ENCODE peak calls at places on chromosomes 13 and 19, in seven cellular contexts. W is GM10248, Q is ovary, E is H1, X is IMR-90, U is A673, Z is fibroblast of mammary gland. C is an unnamed sample.

GRCh38 chr13:66612983-66613382 is 617.2 kb downstream of the PCDH9 start:
- DNase-seq in W (no peak), Q (no peak), E (no peak), X (no peak), U (no peak), Z (no peak), C (no peak)

GRCh38 chr13:39273953-39274352 is 235.7 kb downstream of the NHLRC3 start:
- DNase-seq in W (no peak), Q (peak), E (no peak), X (no peak), U (no peak), Z (no peak), C (no peak)

GRCh38 chr19:55210120-55210493 is 806 bp upstream of the PTPRH start:
- DNase-seq in W (no peak), Q (no peak), E (no peak), X (peak), U (peak), Z (peak), C (no peak)

GRCh38 chr13:48739346-48740037 is 85.8 kb downstream of the CYSLTR2 start:
- DNase-seq in W (no peak), Q (peak), E (no peak), X (peak), U (no peak), Z (peak), C (no peak)

GRCh38 chr19:57675881-57676280 is 5.9 kb upstream of the ZNF551 start:
- DNase-seq in W (no peak), Q (no peak), E (no peak), X (no peak), U (no peak), Z (peak), C (no peak)

GRCh38 chr13:33076451-33076992 is 60.3 kb downstream of the KL start:
- DNase-seq in W (no peak), Q (no peak), E (no peak), X (no peak), U (no peak), Z (no peak), C (no peak)

GRCh38 chr13:113927661-113928581 is 46.0 kb downstream of the C13orf46 start:
- DNase-seq in W (no peak), Q (no peak), E (no peak), X (peak), U (no peak), Z (peak), C (no peak)

GRCh38 chr19:36182612-36183454 is 30.6 kb upstream of the COX7A1 start:
- DNase-seq in W (no peak), Q (no peak), E (no peak), X (peak), U (no peak), Z (peak), C (no peak)

GRCh38 chr19:10670187-10670586 is 16.0 kb downstream of the ILF3 start:
- DNase-seq in W (no peak), Q (no peak), E (no peak), X (no peak), U (peak), Z (peak), C (no peak)

GRCh38 chr13:111899714-111900389 is 167.1 kb upstream of the SOX1 start:
- DNase-seq in W (no peak), Q (no peak), E (peak), X (no peak), U (no peak), Z (no peak), C (no peak)

GRCh38 chr13:67156718-67157049 is 73.5 kb downstream of the PCDH9 start:
- DNase-seq in W (no peak), Q (no peak), E (peak), X (no peak), U (no peak), Z (no peak), C (no peak)

GRCh38 chr19:906480-906879 is 6.5 kb downstream of the R3HDM4 start:
- DNase-seq in W (no peak), Q (no peak), E (no peak), X (no peak), U (no peak), Z (no peak), C (no peak)

GRCh38 chr13:28089065-28089464 is 11.3 kb downstream of the FLT3 start:
- DNase-seq in W (no peak), Q (no peak), E (no peak), X (no peak), U (no peak), Z (no peak), C (no peak)

GRCh38 chr13:21949818-21950429 is 279.1 kb downstream of the FGF9 start:
- DNase-seq in W (no peak), Q (no peak), E (no peak), X (peak), U (no peak), Z (no peak), C (peak)

GRCh38 chr19:46372901-46373572 is 26.1 kb downstream of the PPP5C start:
- DNase-seq in W (no peak), Q (no peak), E (peak), X (no peak), U (peak), Z (peak), C (no peak)
- TF ChIP-seq CTCF in W (no peak), Q (no peak), E (peak), X (peak), U (peak), Z (peak), C (peak)

DNA sequence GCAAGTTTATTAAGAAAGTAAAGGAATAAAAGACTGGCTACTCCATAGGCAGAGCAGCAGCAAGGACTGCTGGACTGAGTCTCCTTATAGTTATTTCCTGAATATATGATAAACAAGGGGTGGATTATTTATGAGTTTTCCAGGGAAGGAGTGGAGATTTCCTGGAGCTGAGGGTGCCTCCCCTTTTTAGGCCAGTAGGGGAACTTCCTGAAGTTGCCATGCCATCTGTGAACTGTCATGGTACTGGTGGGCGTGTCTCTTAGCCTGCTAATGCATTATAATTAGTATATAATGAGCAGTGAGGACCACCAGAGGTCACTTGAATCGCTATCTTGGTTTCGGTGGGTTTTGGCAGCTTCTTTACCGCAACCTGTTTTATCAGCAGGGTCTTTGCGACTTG is 13.5 kb downstream of the ZSCAN5A start:
- DNase-seq in W (no peak), Q (no peak), E (no peak), X (no peak), U (peak), Z (no peak), C (no peak)
- TF ChIP-seq CTCF in W (no peak), Q (no peak), E (peak), X (no peak), U (peak), Z (peak), C (peak)

GRCh38 chr19:17073869-17074627 is 1.2 kb downstream of the HAUS8 start:
- DNase-seq in W (peak), Q (no peak), E (no peak), X (peak), U (no peak), Z (no peak), C (no peak)

GRCh38 chr19:17070421-17070820 is 4.8 kb downstream of the HAUS8 start:
- DNase-seq in W (no peak), Q (no peak), E (no peak), X (no peak), U (no peak), Z (no peak), C (no peak)

GRCh38 chr19:17070912-17071311 is 4.3 kb downstream of the HAUS8 start:
- DNase-seq in W (no peak), Q (no peak), E (no peak), X (no peak), U (no peak), Z (no peak), C (no peak)

GRCh38 chr19:17074628-17075034 is 621 bp downstream of the HAUS8 start:
- DNase-seq in W (no peak), Q (no peak), E (no peak), X (no peak), U (no peak), Z (no peak), C (no peak)

GRCh38 chr19:17069249-17069648 is 6.0 kb downstream of the HAUS8 start:
- DNase-seq in W (no peak), Q (no peak), E (no peak), X (no peak), U (no peak), Z (no peak), C (peak)
- TF ChIP-seq CTCF in W (no peak), Q (no peak), E (peak), X (no peak), U (no peak), Z (no peak), C (no peak)

GRCh38 chr19:37361994-37362393 is 8.9 kb upstream of the ZNF527 start:
- DNase-seq in W (no peak), Q (no peak), E (no peak), X (peak), U (no peak), Z (peak), C (no peak)

GRCh38 chr19:37362733-37363132 is 8.2 kb upstream of the ZNF527 start:
- DNase-seq in W (no peak), Q (no peak), E (peak), X (no peak), U (peak), Z (peak), C (no peak)
- TF ChIP-seq CTCF in W (no peak), Q (no peak), E (peak), X (no peak), U (peak), Z (peak), C (no peak)

GRCh38 chr19:35093430-35093829 is 22.2 kb upstream of the FXYD3 start:
- DNase-seq in W (no peak), Q (no peak), E (no peak), X (no peak), U (no peak), Z (no peak), C (no peak)

GRCh38 chr19:35098413-35099049 is 17.1 kb upstream of the FXYD3 start:
- DNase-seq in W (no peak), Q (no peak), E (no peak), X (no peak), U (no peak), Z (no peak), C (no peak)

GRCh38 chr19:35099155-35099896 is 16.3 kb upstream of the FXYD3 start:
- DNase-seq in W (no peak), Q (no peak), E (no peak), X (no peak), U (no peak), Z (no peak), C (no peak)

GRCh38 chr19:35093941-35094647 is 21.5 kb upstream of the FXYD3 start:
- DNase-seq in W (no peak), Q (no peak), E (no peak), X (no peak), U (no peak), Z (no peak), C (no peak)

DNA sequence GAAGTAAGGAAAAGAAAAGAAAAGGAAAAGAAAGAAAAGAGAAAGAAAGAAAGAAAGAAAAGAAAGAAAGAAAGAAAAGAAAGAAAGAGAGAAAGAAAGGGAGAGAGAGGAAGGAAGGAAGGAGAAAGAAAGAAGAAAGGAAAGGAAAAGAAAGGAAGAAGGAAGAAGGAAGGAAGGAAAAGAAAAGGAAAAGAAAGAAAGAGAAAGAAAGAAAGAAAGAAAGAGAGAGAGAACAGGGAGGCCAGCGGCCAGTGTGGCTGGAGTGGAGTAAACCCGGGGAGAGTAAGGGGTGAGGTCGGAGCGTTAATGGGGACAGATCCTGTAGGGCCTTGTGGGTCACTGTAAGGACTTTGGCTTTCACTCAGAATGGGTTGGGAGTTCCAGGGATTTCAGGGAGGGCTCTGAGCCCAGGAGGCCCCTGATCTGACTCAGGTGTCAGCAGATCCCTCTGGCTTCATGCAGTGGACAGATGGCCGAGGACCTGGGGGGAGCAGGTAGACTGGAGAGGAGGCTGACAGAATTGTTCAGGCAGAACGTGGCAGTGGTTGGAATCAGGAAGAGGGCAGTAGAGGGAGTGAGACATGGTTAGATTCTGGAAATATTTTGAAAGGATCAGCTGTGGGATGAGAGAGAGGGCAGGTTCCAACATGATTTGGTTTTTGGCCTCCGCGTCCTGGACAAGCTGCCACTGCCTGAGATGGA is 19.8 kb upstream of the FXYD3 start:
- DNase-seq in W (no peak), Q (no peak), E (no peak), X (no peak), U (no peak), Z (no peak), C (no peak)
- TF ChIP-seq CTCF in W (no peak), Q (no peak), E (no peak), X (no peak), U (no peak), Z (no peak), C (no peak)

DNA sequence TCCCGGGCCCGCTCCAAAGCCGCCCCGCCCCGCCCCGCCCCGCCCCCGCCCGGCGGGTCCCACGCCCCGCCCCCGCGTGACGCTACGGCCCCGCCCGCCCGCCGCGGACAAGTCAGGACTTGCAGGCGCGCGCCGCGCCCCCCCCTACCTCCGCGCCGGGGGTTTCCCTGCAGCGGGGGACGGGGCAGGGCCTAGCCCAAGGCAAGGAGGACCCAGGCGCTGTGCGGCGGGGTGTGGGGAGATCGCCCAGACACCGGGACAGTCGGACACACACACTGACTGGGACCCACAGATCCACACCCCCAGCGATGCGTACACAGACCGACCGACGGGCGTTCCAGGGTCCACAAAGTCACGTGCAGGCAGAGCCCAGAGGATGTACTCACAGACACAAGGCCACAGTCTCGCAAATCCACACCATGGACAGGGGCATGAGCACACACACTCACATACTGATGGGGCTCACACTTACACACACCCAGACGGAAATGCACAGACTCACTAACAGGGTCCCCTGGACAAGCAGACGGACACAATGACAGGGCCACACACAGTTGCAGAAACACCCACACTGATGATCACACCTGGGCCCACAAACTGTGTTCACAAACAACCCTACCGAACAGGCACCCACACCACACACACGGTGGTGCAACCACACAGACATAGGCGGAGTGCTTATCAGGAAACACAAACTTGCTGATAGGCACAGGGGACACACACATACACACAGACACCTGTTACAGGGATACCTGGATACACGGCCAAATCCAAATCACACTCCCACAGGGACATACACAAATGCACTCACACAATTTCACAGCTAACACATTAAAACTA is 436 bp upstream of the BBC3 start:
- DNase-seq in W (peak), Q (peak), E (peak), X (peak), U (peak), Z (peak), C (peak)
- TF ChIP-seq CTCF in W (no peak), Q (no peak), E (no peak), X (no peak), U (no peak), Z (no peak), C (no peak)

DNA sequence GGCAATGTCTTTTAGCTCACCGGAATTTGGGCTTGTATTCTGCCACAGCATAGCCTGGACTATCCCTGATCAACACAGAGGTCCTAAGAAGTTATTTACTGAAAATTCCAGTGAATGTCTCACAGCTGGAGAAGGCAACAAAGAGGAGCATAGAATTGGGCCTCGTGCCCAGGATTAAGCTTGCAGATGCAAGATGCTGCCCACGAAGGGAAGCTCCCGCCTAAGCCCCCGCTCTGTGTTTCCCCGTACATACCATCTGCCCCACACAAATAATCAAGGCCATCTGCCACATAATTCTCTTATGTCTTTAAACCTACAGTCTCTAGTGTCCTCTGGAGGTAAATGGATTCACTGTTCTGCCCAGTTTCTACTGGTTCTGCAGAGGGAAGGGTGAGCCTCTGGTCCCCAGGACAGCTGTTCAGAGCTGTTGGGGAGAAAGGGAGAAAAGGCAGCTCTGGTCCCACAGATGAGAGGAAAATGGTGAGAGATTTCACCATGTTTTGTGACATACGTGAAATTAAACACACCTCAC is 7.4 kb upstream of the TPP2 start:
- DNase-seq in W (no peak), Q (no peak), E (no peak), X (peak), U (peak), Z (no peak), C (no peak)
- TF ChIP-seq CTCF in W (no peak), Q (no peak), E (no peak), X (no peak), U (no peak), Z (no peak), C (no peak)

GRCh38 chr19:5339950-5340636 is 519 bp downstream of the PTPRS start:
- DNase-seq in W (no peak), Q (no peak), E (no peak), X (no peak), U (peak), Z (no peak), C (peak)
- TF ChIP-seq CTCF in W (no peak), Q (no peak), E (peak), X (peak), U (peak), Z (no peak), C (peak)

DNA sequence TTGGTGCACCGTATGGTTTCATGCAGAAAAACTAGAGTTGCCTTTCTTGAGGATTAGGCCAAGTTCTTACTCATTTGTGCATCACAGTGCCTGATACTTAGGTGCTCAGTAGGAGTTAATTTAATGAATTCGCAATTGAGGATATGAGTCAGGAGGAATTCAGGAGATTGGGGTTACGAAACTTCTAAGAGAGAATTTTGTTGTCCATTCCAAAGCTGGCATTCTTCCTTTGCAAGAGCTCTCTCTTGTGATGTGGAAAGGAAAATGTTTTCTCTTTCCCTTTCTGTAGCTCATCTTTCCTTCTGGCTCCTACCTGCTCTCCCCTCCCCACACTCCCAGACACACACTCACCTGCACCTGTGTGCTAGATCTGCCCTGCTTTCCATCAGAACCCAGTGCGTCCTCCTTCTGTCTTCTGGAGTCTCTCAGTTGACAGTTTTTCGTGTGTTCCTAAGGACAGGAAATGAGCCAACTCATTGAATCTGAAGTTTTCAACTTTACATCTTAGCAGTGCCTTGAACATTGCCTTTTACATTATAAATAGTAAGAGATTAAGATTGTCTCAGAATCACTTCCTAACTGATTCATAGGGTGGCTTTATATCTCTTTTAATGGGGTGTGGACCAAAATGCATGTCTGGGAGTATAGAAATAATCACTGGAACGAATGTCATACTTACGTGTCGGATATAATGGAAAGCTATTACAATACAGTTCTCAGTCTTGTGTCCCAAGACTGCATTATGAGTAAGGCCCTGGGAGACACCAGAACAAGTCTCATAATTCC is 19.7 kb upstream of the ERCC5 start:
- DNase-seq in W (no peak), Q (no peak), E (no peak), X (peak), U (peak), Z (peak), C (no peak)
- TF ChIP-seq CTCF in W (no peak), Q (no peak), E (no peak), X (no peak), U (no peak), Z (peak), C (no peak)

GRCh38 chr13:55199132-55199531 is 1941.6 kb upstream of the PRR20A start:
- DNase-seq in W (no peak), Q (no peak), E (no peak), X (no peak), U (peak), Z (no peak), C (peak)
- TF ChIP-seq CTCF in W (no peak), Q (no peak), E (peak), X (no peak), U (peak), Z (no peak), C (no peak)

C was measured in glutamatergic neuron.